ENCODE peak calls at places on chromosomes 6 and 20, in nine cellular contexts. Y is D721Med; C is fibroblast of mammary gland; W is suprapubic skin; L is germinal center; H is effector CD4-positive, alpha-beta T cell; V is HT1080; M is body of pancreas; P is endothelial cell. I is an unnamed sample.

GRCh38 chr20:44057698-44058675 is 129.0 kb downstream of the JPH2 start:
- DNase-seq in Y (no peak), C (peak), W (no peak), L (no peak), H (no peak), V (no peak), M (no peak), P (no peak), I (peak)

GRCh38 chr6:113588646-113589045 is 268.5 kb upstream of the MARCKS start:
- DNase-seq in Y (no peak), C (peak), W (no peak), L (no peak), H (no peak), V (no peak), M (no peak), P (no peak), I (no peak)

GRCh38 chr6:17904491-17905120 is 82.8 kb downstream of the KIF13A start:
- DNase-seq in Y (no peak), C (no peak), W (no peak), L (no peak), H (no peak), V (no peak), M (no peak), P (no peak), I (peak)

GRCh38 chr6:148005806-148006205 is 336.8 kb upstream of the SASH1 start:
- DNase-seq in Y (no peak), C (no peak), W (no peak), L (no peak), H (no peak), V (no peak), M (no peak), P (no peak), I (no peak)

GRCh38 chr20:10761232-10761631 is 87.4 kb upstream of the JAG1 start:
- DNase-seq in Y (no peak), C (peak), W (no peak), L (no peak), H (no peak), V (peak), M (no peak), P (no peak), I (peak)

GRCh38 chr6:95364016-95364604 is 213.2 kb upstream of the MANEA start:
- DNase-seq in Y (peak), C (peak), W (no peak), L (peak), H (no peak), V (no peak), M (no peak), P (no peak), I (peak)

GRCh38 chr20:57680131-57680716 is 29.6 kb downstream of the PMEPA1 start:
- DNase-seq in Y (no peak), C (no peak), W (no peak), L (peak), H (no peak), V (no peak), M (no peak), P (no peak), I (no peak)

GRCh38 chr6:156774872-156775405 is 2.2 kb upstream of the ARID1B start:
- DNase-seq in Y (no peak), C (peak), W (no peak), L (no peak), H (no peak), V (no peak), M (no peak), P (no peak), I (no peak)

GRCh38 chr6:124203812-124204167 is 400.1 kb downstream of the NKAIN2 start:
- DNase-seq in Y (no peak), C (peak), W (no peak), L (no peak), H (no peak), V (no peak), M (no peak), P (no peak), I (no peak)

GRCh38 chr20:55472704-55473103 is 532.6 kb downstream of the CBLN4 start:
- DNase-seq in Y (no peak), C (no peak), W (no peak), L (no peak), H (no peak), V (peak), M (no peak), P (no peak), I (no peak)

GRCh38 chr20:54469293-54469692 is 6.1 kb upstream of the DOK5 start:
- DNase-seq in Y (no peak), C (no peak), W (no peak), L (no peak), H (no peak), V (no peak), M (no peak), P (no peak), I (no peak)

GRCh38 chr6:68059894-68060293 is 575.2 kb upstream of the ADGRB3 start:
- DNase-seq in Y (no peak), C (no peak), W (no peak), L (no peak), H (no peak), V (no peak), M (no peak), P (no peak), I (no peak)

GRCh38 chr6:132830236-132830799 is 15.9 kb downstream of the RPS12 start:
- DNase-seq in Y (no peak), C (peak), W (no peak), L (no peak), H (no peak), V (peak), M (no peak), P (no peak), I (peak)

GRCh38 chr6:51214442-51214841 is 395.8 kb downstream of the TFAP2B start:
- DNase-seq in Y (no peak), C (no peak), W (no peak), L (no peak), H (no peak), V (no peak), M (no peak), P (no peak), I (no peak)

GRCh38 chr6:152207915-152208714 is 400.6 kb downstream of the ESR1 start:
- DNase-seq in Y (no peak), C (no peak), W (no peak), L (no peak), H (no peak), V (no peak), M (peak), P (no peak), I (no peak)

GRCh38 chr6:44234101-44235090 is 11.0 kb downstream of the SLC29A1 start:
- DNase-seq in Y (no peak), C (peak), W (peak), L (peak), H (no peak), V (peak), M (peak), P (peak), I (peak)

GRCh38 chr20:52833901-52834300 is 138.3 kb upstream of the TSHZ2 start:
- DNase-seq in Y (no peak), C (no peak), W (no peak), L (no peak), H (no peak), V (no peak), M (no peak), P (no peak), I (no peak)

GRCh38 chr6:131948692-131949614 is 2.2 kb downstream of the CCN2 start:
- DNase-seq in Y (no peak), C (peak), W (peak), L (no peak), H (no peak), V (peak), M (peak), P (no peak), I (peak)

GRCh38 chr6:81766482-81767069 is 14.1 kb upstream of the TENT5A start:
- DNase-seq in Y (no peak), C (peak), W (no peak), L (no peak), H (no peak), V (peak), M (peak), P (no peak), I (peak)

GRCh38 chr20:57709823-57710799 is at the start of gene PMEPA1:
- DNase-seq in Y (peak), C (peak), W (peak), L (peak), H (peak), V (peak), M (peak), P (peak), I (peak)

GRCh38 chr6:161128680-161129196 is 137.2 kb downstream of the MAP3K4 start:
- DNase-seq in Y (no peak), C (peak), W (no peak), L (no peak), H (no peak), V (peak), M (no peak), P (no peak), I (peak)

GRCh38 chr20:14189794-14190402 is 147.5 kb downstream of the FLRT3 start:
- DNase-seq in Y (no peak), C (peak), W (no peak), L (no peak), H (no peak), V (peak), M (no peak), P (no peak), I (peak)

GRCh38 chr20:653590-654426 is 808 bp upstream of the SRXN1 start:
- DNase-seq in Y (no peak), C (no peak), W (no peak), L (no peak), H (no peak), V (no peak), M (peak), P (no peak), I (no peak)

GRCh38 chr20:38569747-38570519 is 11.1 kb upstream of the ADIG start:
- DNase-seq in Y (no peak), C (no peak), W (no peak), L (no peak), H (no peak), V (no peak), M (no peak), P (no peak), I (no peak)

I was measured in IMR-90.